ENCODE peak calls at places on chromosomes 6 and 20, in four cellular contexts. B, I, A and S are unnamed samples.

GRCh38 chr6:11556308-11556707 is 18.8 kb downstream of the TMEM170B start:
- DNase-seq in A (no peak), I (no peak), B (no peak), S (no peak)

GRCh38 chr6:16452348-16452747 is 214.0 kb downstream of the GMPR start:
- DNase-seq in B (no peak), A (no peak), I (no peak), S (no peak)

GRCh38 chr20:45892049-45892816 is 1.1 kb downstream of the CTSA start:
- DNase-seq in I (no peak), A (peak), B (no peak), S (peak)

GRCh38 chr6:86355271-86355670 is 582.1 kb upstream of the HTR1E start:
- DNase-seq in A (no peak), I (no peak), B (no peak), S (no peak)

GRCh38 chr20:61954276-61955021 is 111.2 kb downstream of the TAF4 start:
- DNase-seq in I (peak), A (no peak), B (no peak), S (no peak)

GRCh38 chr6:149043476-149044130 is 273.9 kb upstream of the TAB2 start:
- DNase-seq in I (no peak), A (no peak), B (no peak), S (peak)

GRCh38 chr20:40706977-40707582 is 18.0 kb upstream of the MAFB start:
- DNase-seq in I (no peak), A (no peak), B (no peak), S (no peak)

GRCh38 chr6:23952214-23952613 is 173.8 kb upstream of the NRSN1 start:
- DNase-seq in I (no peak), B (no peak), A (no peak), S (no peak)

DNA sequence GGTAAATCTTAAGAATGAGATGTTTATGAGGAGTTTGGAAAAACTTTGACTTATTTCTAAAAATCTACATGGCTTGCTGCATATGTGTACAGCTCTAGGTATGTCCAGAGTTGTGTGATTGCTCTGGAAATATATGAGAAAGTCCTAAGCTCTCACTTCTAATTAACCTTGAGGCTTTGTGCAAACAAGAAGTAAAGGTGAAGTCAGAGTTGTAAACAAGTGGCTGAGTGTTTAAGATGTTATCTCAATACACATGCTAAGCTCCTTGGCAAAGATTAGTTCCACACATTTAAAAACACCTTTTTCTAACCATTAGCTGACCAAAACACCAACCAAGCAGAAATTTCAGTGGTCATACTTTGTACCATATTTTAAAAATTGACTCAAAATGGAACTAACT is 684.2 kb downstream of the HTR1B start:
- DNase-seq in I (no peak), B (no peak), A (no peak), S (no peak)
- TF ChIP-seq POLR2A in I (no peak), B (no peak), A (no peak), S (no peak)

DNA sequence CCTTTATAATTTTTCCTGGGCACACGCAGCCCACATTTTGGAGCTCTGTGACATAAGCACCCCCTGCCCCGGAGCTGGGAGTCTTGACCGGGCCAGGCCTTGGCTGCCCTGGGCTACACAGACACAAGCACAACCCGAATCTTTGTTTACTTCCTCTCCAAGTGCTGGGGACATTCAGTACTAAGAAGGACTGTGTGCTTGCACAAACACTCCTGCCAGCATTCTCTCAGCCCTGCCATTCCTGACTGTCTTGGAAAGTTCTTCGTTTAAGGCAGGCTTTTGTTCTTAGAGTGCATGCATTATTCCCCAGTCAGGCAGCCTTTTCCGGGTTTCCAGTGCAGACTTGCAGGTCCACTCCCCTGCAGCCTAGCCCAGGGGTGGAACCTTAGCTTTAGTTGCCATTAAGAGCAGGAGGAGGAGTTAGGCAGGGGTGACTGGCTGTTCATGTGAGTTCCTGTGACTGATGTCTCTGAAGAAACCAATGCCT is 28.6 kb downstream of the FOXO3 start:
- DNase-seq in I (peak), B (no peak), A (peak), S (peak)
- TF ChIP-seq POLR2A in I (peak), B (no peak), A (no peak), S (no peak)

DNA sequence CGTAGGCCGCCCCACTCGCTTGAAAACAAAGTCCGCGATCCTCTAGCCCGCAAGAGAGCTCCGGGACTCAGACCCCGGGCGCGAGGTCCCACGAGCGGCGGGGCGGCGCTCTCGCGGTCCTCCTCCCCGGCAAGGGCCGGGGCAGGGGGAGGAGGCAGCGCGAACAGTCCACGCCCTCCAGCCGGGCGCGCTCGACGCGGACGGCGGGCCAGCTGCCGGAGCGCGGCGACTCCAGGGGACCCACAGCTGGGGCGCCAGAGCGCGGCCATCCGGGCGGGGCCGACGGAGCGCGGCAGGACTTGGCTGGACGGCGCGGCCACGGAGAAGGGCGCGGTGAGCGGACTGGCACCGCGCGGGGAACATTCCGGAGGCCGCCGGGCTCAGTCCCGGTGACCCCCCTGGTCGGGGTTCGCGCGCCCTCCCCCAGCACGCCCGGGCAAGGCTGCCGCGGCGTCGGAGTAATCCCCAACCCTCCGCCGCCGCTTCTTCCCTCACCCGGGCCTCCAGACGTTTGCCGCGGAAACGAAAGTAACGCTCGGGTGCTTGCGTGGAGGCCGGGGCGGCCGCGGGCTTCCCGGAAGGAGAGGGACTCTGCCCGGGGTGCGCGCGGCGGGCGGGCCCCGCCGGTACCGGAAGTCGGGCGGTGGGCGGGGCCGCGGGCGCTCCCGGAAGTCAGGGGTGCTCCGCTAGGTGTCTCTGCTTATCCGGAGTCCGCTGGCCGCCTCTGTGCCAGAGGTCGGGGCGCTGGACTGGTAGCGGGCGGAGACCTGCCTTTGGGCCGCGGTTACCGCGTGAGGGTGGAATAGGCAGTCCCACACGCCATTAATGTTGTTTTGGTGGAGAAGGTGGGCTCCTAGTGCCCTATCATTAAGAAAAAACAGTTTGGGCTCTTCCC is at the start of gene RIPK1:
- DNase-seq in I (peak), B (peak), A (peak), S (peak)
- TF ChIP-seq POLR2A in I (peak), B (no peak), A (peak), S (peak)

GRCh38 chr6:29724937-29725869 is 2.0 kb downstream of the HLA-F start:
- DNase-seq in A (no peak), I (no peak), B (no peak), S (no peak)

GRCh38 chr6:29728173-29728879 is 5.1 kb downstream of the HLA-F start:
- DNase-seq in B (no peak), I (no peak), A (no peak), S (no peak)

GRCh38 chr6:29727637-29728036 is 4.4 kb downstream of the HLA-F start:
- DNase-seq in A (no peak), I (no peak), B (no peak), S (no peak)

GRCh38 chr6:29725981-29726380 is 2.7 kb downstream of the HLA-F start:
- DNase-seq in B (no peak), I (no peak), A (no peak), S (no peak)

DNA sequence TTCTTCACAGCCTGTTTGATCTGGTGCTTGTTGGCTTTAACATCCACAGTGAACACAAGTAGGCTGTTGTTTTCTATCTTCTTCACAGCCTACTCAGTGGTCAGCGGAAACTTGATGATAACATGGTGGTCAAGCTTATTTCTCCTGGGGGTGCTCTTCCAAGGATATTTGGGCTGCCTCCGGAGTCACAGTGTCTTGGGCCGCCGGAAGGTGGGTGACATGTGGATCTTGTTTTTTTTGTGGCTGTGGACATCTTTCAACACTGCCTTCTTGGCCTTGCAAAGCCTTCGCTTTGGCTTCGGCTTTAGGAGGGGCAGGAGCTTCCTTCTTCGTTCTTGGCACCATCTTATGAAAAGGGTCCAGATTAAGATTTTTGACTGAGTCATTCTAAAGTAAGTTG is 3.6 kb downstream of the HLA-F start:
- DNase-seq in I (no peak), B (no peak), A (no peak), S (no peak)
- TF ChIP-seq POLR2A in I (no peak), B (no peak), A (no peak), S (no peak)

DNA sequence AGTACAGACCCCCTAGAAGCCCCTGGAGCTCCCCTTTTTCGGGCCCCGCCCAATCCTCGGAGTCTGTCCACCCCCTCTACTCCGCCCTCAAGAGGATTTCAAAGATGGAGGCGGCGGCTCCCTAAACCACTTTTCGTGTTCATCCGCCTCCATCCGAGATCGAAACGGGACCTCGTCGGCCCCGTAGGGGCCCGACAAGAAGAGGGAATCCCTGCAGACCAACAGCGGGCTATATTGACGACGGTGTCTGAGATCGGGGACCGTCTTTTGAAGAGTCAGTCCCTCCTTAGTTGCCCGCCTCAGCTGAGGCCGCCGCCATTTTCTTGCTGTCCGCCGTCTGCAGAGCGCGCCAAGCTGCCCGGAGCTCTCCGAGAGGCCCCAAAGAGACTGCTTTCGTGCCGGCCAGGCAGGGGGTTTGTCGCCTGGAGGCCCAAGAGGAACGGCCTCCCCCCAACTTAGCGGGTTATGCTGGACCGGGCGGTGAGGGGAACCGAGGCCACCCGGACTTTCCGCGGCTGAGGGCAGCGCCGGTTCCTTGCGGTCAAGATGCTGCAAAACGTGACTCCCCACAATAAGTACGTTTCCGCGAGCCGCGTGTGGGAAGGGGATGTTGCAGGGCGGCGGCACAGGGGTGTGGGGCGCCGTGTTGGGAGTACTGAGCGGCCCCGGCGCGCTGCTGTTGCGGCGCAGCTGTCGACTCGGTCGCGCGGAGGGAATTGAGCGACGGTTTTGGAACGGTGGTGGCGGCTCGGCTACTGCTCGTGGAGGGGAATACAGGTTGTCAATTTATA is 4.2 kb downstream of the BRD2 start:
- DNase-seq in A (no peak), I (peak), B (no peak), S (peak)
- TF ChIP-seq POLR2A in A (peak), I (no peak), B (no peak), S (peak)

GRCh38 chr6:28125396-28125795 is 987 bp downstream of the ZSCAN16 start:
- DNase-seq in A (no peak), B (no peak), I (no peak), S (no peak)

GRCh38 chr6:28124971-28125353 is 553 bp downstream of the ZSCAN16 start:
- DNase-seq in A (no peak), B (no peak), I (no peak), S (no peak)

DNA sequence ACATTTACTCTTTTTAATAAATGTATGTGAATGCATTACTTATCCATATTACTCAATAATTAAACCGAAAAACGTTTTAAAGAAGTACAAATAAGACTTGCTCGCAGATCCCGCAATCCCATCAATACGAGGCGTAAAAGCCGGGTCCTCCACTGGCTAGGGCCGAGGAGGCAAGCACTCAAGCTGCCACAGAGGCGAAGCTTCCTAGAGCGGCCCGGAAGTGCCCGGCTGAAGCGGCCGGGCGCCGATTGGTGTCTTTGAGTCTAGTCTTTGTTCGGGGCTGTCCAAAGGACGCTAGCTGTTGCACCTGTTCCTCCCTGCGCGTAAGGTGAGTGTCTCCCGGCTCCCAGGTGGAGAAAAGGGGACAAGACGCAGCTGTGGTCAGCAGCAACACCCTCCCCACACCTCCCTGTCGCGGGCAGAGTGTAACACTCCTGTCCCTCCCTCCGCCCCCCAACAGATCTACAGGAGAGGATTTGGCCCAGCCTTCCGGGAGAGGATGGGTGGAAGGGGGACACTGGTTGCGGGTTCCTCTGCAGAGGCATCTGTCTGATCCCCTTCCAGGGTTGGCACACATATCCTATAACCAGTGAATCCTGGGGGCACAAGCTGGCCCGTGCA is at the start of gene ZSCAN16:
- DNase-seq in B (peak), A (peak), I (peak), S (peak)
- TF ChIP-seq POLR2A in B (no peak), A (no peak), I (no peak), S (peak)

GRCh38 chr6:10410214-10410873 is 4.5 kb downstream of the TFAP2A start:
- DNase-seq in I (no peak), A (no peak), B (no peak), S (no peak)

GRCh38 chr6:10412948-10413849 is 1.7 kb downstream of the TFAP2A start:
- DNase-seq in A (no peak), B (no peak), I (no peak), S (no peak)

GRCh38 chr6:10411131-10411914 is 3.6 kb downstream of the TFAP2A start:
- DNase-seq in A (no peak), B (no peak), I (no peak), S (no peak)

GRCh38 chr6:10412165-10412947 is 2.5 kb downstream of the TFAP2A start:
- DNase-seq in I (no peak), A (peak), B (no peak), S (peak)

GRCh38 chr6:10411915-10412164 is 3.0 kb downstream of the TFAP2A start:
- DNase-seq in A (no peak), I (no peak), B (no peak), S (peak)
- TF ChIP-seq POLR2A in A (no peak), I (no peak), B (no peak), S (no peak)

DNA sequence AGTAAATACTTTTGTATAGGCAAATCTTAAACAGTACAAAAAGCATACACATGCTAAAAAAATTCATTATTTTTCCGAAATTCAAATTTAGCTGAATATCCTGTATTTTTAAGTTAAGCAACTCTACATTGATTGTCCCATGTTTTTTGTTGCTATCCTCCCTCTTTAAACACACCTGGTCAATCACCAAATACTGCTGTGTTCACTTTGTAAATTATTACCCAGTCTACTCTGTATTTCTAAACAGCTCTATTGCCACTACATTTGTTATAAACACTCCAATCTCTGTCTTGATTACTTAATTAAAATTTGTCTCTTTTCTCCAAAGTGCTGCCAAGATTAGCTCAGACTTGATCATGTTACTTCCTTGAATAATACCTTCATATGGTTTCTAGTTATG is 466.5 kb upstream of the GJE1 start:
- DNase-seq in B (no peak), I (no peak), A (no peak), S (no peak)
- TF ChIP-seq POLR2A in B (no peak), I (no peak), A (no peak), S (no peak)

GRCh38 chr6:56758553-56758952 is 115.9 kb upstream of the DST start:
- DNase-seq in A (no peak), B (no peak), I (no peak), S (no peak)

GRCh38 chr6:56759521-56759920 is 116.8 kb upstream of the DST start:
- DNase-seq in B (no peak), A (no peak), I (no peak), S (no peak)

GRCh38 chr6:56758120-56758519 is 115.4 kb upstream of the DST start:
- DNase-seq in A (no peak), I (no peak), B (no peak), S (no peak)

GRCh38 chr6:56757585-56757984 is 114.9 kb upstream of the DST start:
- DNase-seq in A (peak), I (no peak), B (no peak), S (peak)

GRCh38 chr6:56760842-56761241 is 118.2 kb upstream of the DST start:
- DNase-seq in B (no peak), I (no peak), A (no peak), S (no peak)
- TF ChIP-seq POLR2A in B (no peak), I (no peak), A (no peak), S (no peak)